ENCODE peak calls at places on chromosomes 12 and 14, in seven cellular contexts. C is HepG2, S is NT2/D1, O is GM12878, K is HCT116, U is H1, R is SK-N-SH. G is an unnamed sample.

GRCh38 chr12:106112094-106112822 is 26.5 kb downstream of the NUAK1 start:
- DNase-seq in O (no peak), C (no peak), K (no peak), R (peak), S (no peak), U (no peak), G (no peak)

GRCh38 chr12:27332407-27333310 is at the start of gene BMAL2:
- DNase-seq in K (no peak), R (peak), S (peak), C (peak), U (no peak), O (no peak), G (peak)

GRCh38 chr14:68794130-68794855 is 1.4 kb upstream of the ZFP36L1 start:
- DNase-seq in U (no peak), C (peak), R (peak), K (no peak), S (no peak), O (no peak), G (no peak)

GRCh38 chr12:6460751-6461371 is 9.0 kb downstream of the TAPBPL start:
- DNase-seq in C (no peak), U (no peak), O (peak), R (no peak), S (no peak), K (no peak), G (no peak)

GRCh38 chr12:57816001-57816854 is 2.3 kb downstream of the AVIL start:
- DNase-seq in O (no peak), R (peak), U (no peak), C (no peak), S (no peak), K (no peak), G (no peak)

GRCh38 chr12:68240975-68241374 is 12.4 kb downstream of the IL22 start:
- DNase-seq in C (no peak), R (no peak), O (peak), K (no peak), U (no peak), S (no peak), G (no peak)

GRCh38 chr12:87082756-87083155 is 826.6 kb upstream of the MGAT4C start:
- DNase-seq in U (no peak), S (no peak), K (no peak), C (no peak), R (no peak), O (no peak), G (no peak)

GRCh38 chr12:43038991-43039390 is 449.4 kb upstream of the PRICKLE1 start:
- DNase-seq in S (no peak), U (no peak), O (no peak), R (no peak), K (no peak), C (no peak), G (no peak)

GRCh38 chr12:9273276-9273675 is 65.1 kb upstream of the PZP start:
- DNase-seq in O (no peak), C (no peak), S (no peak), K (no peak), R (no peak), U (no peak), G (no peak)

GRCh38 chr12:130185455-130186100 is 23.3 kb downstream of the FZD10 start:
- DNase-seq in U (no peak), C (no peak), R (no peak), S (no peak), O (no peak), K (no peak), G (no peak)

GRCh38 chr14:74882103-74882920 is 596 bp downstream of the DLST start:
- DNase-seq in C (no peak), O (no peak), S (no peak), R (peak), U (no peak), K (no peak), G (peak)

GRCh38 chr12:32983968-32984367 is 87.4 kb upstream of the PKP2 start:
- DNase-seq in K (no peak), C (no peak), R (peak), S (peak), O (no peak), U (peak), G (peak)

GRCh38 chr14:95196268-95196667 is 38.9 kb upstream of the DICER1 start:
- DNase-seq in O (no peak), C (peak), R (no peak), U (no peak), S (no peak), K (peak), G (peak)

GRCh38 chr12:175759-176158 is 38.2 kb downstream of the SLC6A12 start:
- DNase-seq in R (no peak), C (no peak), K (no peak), S (no peak), U (no peak), O (no peak), G (no peak)

GRCh38 chr14:88181072-88181471 is 142.0 kb downstream of the KCNK10 start:
- DNase-seq in U (no peak), R (no peak), K (no peak), O (no peak), S (no peak), C (no peak), G (no peak)
- TF ChIP-seq YY1 in U (no peak), R (no peak), K (no peak), O (no peak), S (no peak), C (no peak), G (no peak)

DNA sequence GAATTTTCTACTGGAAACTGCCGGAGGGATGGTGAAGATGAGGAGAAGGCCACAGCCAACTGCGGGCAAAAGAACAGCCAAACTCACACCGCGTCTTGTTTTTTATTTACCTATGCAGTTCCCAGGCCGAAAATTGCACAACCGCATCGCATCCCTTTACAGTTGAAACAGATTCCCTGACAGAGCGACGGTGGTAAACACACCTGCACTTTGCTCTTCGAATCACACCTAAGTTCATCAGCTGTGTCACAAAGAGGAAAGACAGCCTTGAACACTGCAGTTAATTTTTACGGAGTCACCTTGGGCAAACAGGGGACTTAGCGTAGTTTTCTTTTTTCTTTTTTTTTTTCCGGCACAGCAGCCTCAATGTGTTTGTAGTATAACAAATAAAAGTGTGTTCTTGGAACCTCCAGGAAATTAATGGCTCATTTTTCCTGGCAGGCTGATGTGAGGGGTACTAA is 272.0 kb upstream of the DIO3 start:
- DNase-seq in S (no peak), U (no peak), K (no peak), O (no peak), C (peak), R (no peak), G (no peak)
- TF ChIP-seq YY1 in S (no peak), U (no peak), K (no peak), O (no peak), C (peak), R (no peak), G (no peak)

DNA sequence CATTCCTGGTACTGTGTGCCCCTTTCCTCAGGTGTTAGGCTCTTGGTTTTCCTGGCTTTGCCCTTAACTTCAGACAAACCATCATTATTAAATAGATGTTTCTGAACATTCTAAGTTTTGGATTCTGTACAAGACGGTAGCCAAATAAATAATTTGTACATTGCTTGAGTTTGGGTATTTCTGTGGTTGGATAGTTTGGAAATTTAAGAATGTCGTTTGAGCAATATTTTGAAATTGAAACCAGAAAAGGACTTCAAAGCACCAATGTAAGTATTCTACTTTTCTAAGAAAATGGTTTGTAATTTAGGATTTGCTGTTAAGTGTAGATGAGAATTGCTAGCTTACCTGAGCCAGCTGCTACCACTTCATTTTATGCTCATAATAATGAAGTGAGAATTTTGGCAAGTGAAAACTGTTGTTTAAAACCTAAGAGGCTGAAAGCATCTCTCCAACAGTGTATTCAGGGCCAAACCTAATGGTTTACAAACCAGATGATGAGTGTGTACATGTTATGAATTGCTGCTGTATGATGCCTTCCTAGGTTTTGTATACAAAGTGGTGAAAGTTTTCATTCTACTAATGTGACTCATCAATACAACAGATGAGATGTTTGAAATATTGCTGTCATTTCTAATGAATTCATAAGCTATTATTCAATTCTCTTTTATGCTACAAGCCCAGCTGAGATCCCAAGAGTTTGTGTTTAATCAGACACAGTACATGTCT is 181.5 kb upstream of the PRKD1 start:
- DNase-seq in K (no peak), R (no peak), C (no peak), O (no peak), S (no peak), U (no peak), G (no peak)
- TF ChIP-seq YY1 in K (no peak), R (no peak), C (no peak), O (no peak), S (no peak), U (no peak), G (no peak)

GRCh38 chr12:101078144-101078543 is 131.9 kb downstream of the SLC5A8 start:
- DNase-seq in K (no peak), C (no peak), U (no peak), S (no peak), R (no peak), O (no peak), G (no peak)

GRCh38 chr12:101076940-101077351 is 133.1 kb downstream of the SLC5A8 start:
- DNase-seq in R (no peak), S (no peak), C (no peak), K (no peak), O (no peak), U (no peak), G (no peak)

GRCh38 chr12:101078881-101079280 is 131.2 kb downstream of the SLC5A8 start:
- DNase-seq in O (no peak), K (no peak), C (no peak), S (no peak), R (no peak), U (no peak), G (no peak)

GRCh38 chr12:101074940-101075680 is 134.9 kb downstream of the SLC5A8 start:
- DNase-seq in O (no peak), U (no peak), S (no peak), R (no peak), K (no peak), C (no peak), G (no peak)
- TF ChIP-seq YY1 in O (no peak), U (no peak), S (no peak), R (no peak), K (no peak), C (no peak), G (no peak)